ENCODE peak calls at places on chromosomes 12 and 14, in four cellular contexts. W is retina, Q is activated gamma-delta T cell, B is left ventricle myocardium superior. M is an unnamed sample.

GRCh38 chr12:108526482-108527234 is 11.6 kb downstream of the FICD start:
- DNase-seq in B (no peak), Q (no peak), W (peak), M (no peak)

GRCh38 chr12:95774311-95775045 is 16.1 kb downstream of the NTN4 start:
- DNase-seq in W (no peak), Q (no peak), B (no peak), M (no peak)

GRCh38 chr14:21025374-21026151 is 702 bp upstream of the NDRG2 start:
- DNase-seq in Q (peak), W (peak), B (peak), M (no peak)

GRCh38 chr12:16437281-16437816 is 89.9 kb downstream of the MGST1 start:
- DNase-seq in Q (no peak), W (no peak), B (no peak), M (no peak)

GRCh38 chr12:91951571-91951970 is 194.1 kb downstream of the BTG1 start:
- DNase-seq in W (no peak), B (no peak), Q (no peak), M (no peak)

GRCh38 chr12:105256011-105256410 is 20.0 kb upstream of the APPL2 start:
- DNase-seq in Q (no peak), W (no peak), B (no peak), M (no peak)

GRCh38 chr12:73863541-73863940 is 674.1 kb upstream of the ATXN7L3B start:
- DNase-seq in B (no peak), Q (no peak), W (no peak), M (no peak)

GRCh38 chr14:58861546-58861945 is 223.8 kb downstream of the DACT1 start:
- DNase-seq in B (no peak), Q (no peak), W (no peak), M (no peak)

GRCh38 chr14:51548187-51548586 is 103.5 kb upstream of the FRMD6 start:
- DNase-seq in W (no peak), B (no peak), Q (no peak), M (no peak)

GRCh38 chr14:67987596-67987995 is 168.0 kb downstream of the RAD51B start:
- DNase-seq in Q (no peak), W (no peak), B (no peak), M (peak)

GRCh38 chr12:84421103-84421502 is 491.5 kb downstream of the SLC6A15 start:
- DNase-seq in B (no peak), W (no peak), Q (no peak), M (no peak)

GRCh38 chr12:109759595-109759994 is 46.0 kb downstream of the FAM222A start:
- DNase-seq in Q (no peak), B (peak), W (no peak), M (no peak)

GRCh38 chr12:50951112-50951511 is 1.2 kb upstream of the HIGD1C start:
- DNase-seq in Q (no peak), W (no peak), B (no peak), M (no peak)

GRCh38 chr14:102590667-102591099 is 1.8 kb upstream of the RCOR1 start:
- DNase-seq in W (peak), Q (no peak), B (peak), M (peak)

GRCh38 chr14:92974541-92975345 is 51.8 kb downstream of the CHGA start:
- DNase-seq in W (no peak), Q (no peak), B (no peak), M (no peak)

GRCh38 chr12:89162704-89163261 is 189.5 kb downstream of the DUSP6 start:
- DNase-seq in W (no peak), B (peak), Q (no peak), M (peak)

GRCh38 chr14:77616133-77616453 is 344 bp downstream of the SPTLC2 start:
- DNase-seq in B (no peak), Q (no peak), W (no peak), M (no peak)

GRCh38 chr12:109111775-109112491 is 4.5 kb upstream of the ACACB start:
- DNase-seq in Q (no peak), W (peak), B (peak), M (peak)

GRCh38 chr14:24080888-24081738 is 9.8 kb downstream of the CPNE6 start:
- DNase-seq in B (peak), Q (peak), W (peak), M (peak)

GRCh38 chr12:119788783-119789182 is 88.3 kb downstream of the CIT start:
- DNase-seq in B (no peak), Q (no peak), W (no peak), M (no peak)

GRCh38 chr12:24679135-24679534 is 269.8 kb downstream of the BCAT1 start:
- DNase-seq in W (peak), B (no peak), Q (no peak), M (peak)

GRCh38 chr12:19018302-19018980 is 111.1 kb upstream of the PLEKHA5 start:
- DNase-seq in Q (no peak), B (no peak), W (no peak), M (no peak)

GRCh38 chr12:131912526-131913274 is 16.4 kb upstream of the PUS1 start:
- DNase-seq in B (peak), W (peak), Q (no peak), M (no peak)

GRCh38 chr14:51860164-51860835 is at the start of gene GNG2:
- DNase-seq in W (peak), Q (peak), B (peak), M (peak)

GRCh38 chr14:60893916-60894315 is 87.0 kb downstream of the TRMT5 start:
- DNase-seq in Q (no peak), W (no peak), B (no peak), M (no peak)

GRCh38 chr14:55645148-55645547 is 65.1 kb downstream of the KTN1 start:
- DNase-seq in W (no peak), Q (no peak), B (no peak), M (peak)

GRCh38 chr14:50971122-50971781 is 27.0 kb upstream of the PYGL start:
- DNase-seq in Q (no peak), B (no peak), W (no peak), M (no peak)

M was measured in AML-193.